ENCODE peak calls at places on chromosomes 2 and 18, in five cellular contexts. One of them, this sample, is unnamed. For H3K4me1, the result is how much of the 10 kb centered on the place peaks cover.

GRCh38 chr18:3652380-3653262 is 202.6 kb downstream of the TGIF1 start:
- DNase-seq in tibial nerve: no peak
- DNase-seq in heart left ventricle: peak
- DNase-seq in A549: peak
- DNase-seq in sigmoid colon: no peak
- DNase-seq in this sample: peak

GRCh38 chr18:2281523-2282199 is 289.6 kb downstream of the METTL4 start:
- DNase-seq in tibial nerve: no peak
- DNase-seq in heart left ventricle: no peak
- DNase-seq in A549: no peak
- DNase-seq in sigmoid colon: no peak
- DNase-seq in this sample: no peak

GRCh38 chr18:22363867-22364463 is 53.8 kb downstream of the CTAGE1 start:
- DNase-seq in tibial nerve: no peak
- DNase-seq in heart left ventricle: no peak
- DNase-seq in A549: no peak
- DNase-seq in sigmoid colon: no peak
- DNase-seq in this sample: no peak

GRCh38 chr2:31051213-31052185 is 86.7 kb downstream of the GALNT14 start:
- DNase-seq in tibial nerve: no peak
- DNase-seq in heart left ventricle: no peak
- DNase-seq in A549: no peak
- DNase-seq in sigmoid colon: no peak
- DNase-seq in this sample: no peak

GRCh38 chr2:222239945-222240675 is 58.7 kb downstream of the PAX3 start:
- DNase-seq in tibial nerve: no peak
- DNase-seq in heart left ventricle: peak
- DNase-seq in A549: no peak
- DNase-seq in sigmoid colon: no peak
- DNase-seq in this sample: no peak

GRCh38 chr18:36412778-36413177 is 115.3 kb downstream of the FHOD3 start:
- DNase-seq in tibial nerve: no peak
- DNase-seq in heart left ventricle: no peak
- DNase-seq in A549: peak
- DNase-seq in sigmoid colon: no peak
- DNase-seq in this sample: no peak

GRCh38 chr2:226524381-226524843 is 275.2 kb downstream of the IRS1 start:
- DNase-seq in tibial nerve: no peak
- DNase-seq in heart left ventricle: no peak
- DNase-seq in A549: no peak
- DNase-seq in sigmoid colon: no peak
- DNase-seq in this sample: peak

GRCh38 chr2:132876745-132877391 is 206.9 kb upstream of the LYPD1 start:
- DNase-seq in tibial nerve: no peak
- DNase-seq in heart left ventricle: no peak
- DNase-seq in A549: no peak
- DNase-seq in sigmoid colon: no peak
- DNase-seq in this sample: no peak

GRCh38 chr2:219350938-219351280 is 18.4 kb upstream of the RESP18 start:
- DNase-seq in tibial nerve: no peak
- DNase-seq in heart left ventricle: no peak
- DNase-seq in A549: no peak
- DNase-seq in sigmoid colon: no peak
- DNase-seq in this sample: no peak

GRCh38 chr2:26757873-26758789 is 6.0 kb upstream of the SLC35F6 start:
- DNase-seq in tibial nerve: no peak
- DNase-seq in heart left ventricle: no peak
- DNase-seq in A549: peak
- DNase-seq in sigmoid colon: no peak
- DNase-seq in this sample: peak

GRCh38 chr2:127663566-127664064 is 11.7 kb downstream of the LIMS2 start:
- DNase-seq in tibial nerve: no peak
- DNase-seq in heart left ventricle: no peak
- DNase-seq in A549: no peak
- DNase-seq in sigmoid colon: peak
- DNase-seq in this sample: peak

GRCh38 chr2:106858810-106859209 is 27.2 kb downstream of the ST6GAL2 start:
- DNase-seq in tibial nerve: no peak
- DNase-seq in heart left ventricle: no peak
- DNase-seq in A549: no peak
- DNase-seq in sigmoid colon: no peak
- DNase-seq in this sample: no peak

GRCh38 chr2:191656792-191657191 is 21.1 kb upstream of the NABP1 start:
- DNase-seq in tibial nerve: no peak
- DNase-seq in heart left ventricle: no peak
- DNase-seq in A549: no peak
- DNase-seq in sigmoid colon: no peak
- DNase-seq in this sample: no peak

GRCh38 chr2:191660575-191660974 is 17.4 kb upstream of the NABP1 start:
- DNase-seq in tibial nerve: no peak
- DNase-seq in heart left ventricle: no peak
- DNase-seq in A549: no peak
- DNase-seq in sigmoid colon: no peak
- DNase-seq in this sample: no peak

GRCh38 chr2:191661099-191661681 is 16.7 kb upstream of the NABP1 start:
- DNase-seq in tibial nerve: no peak
- DNase-seq in heart left ventricle: no peak
- DNase-seq in A549: no peak
- DNase-seq in sigmoid colon: no peak
- DNase-seq in this sample: no peak

GRCh38 chr2:191657977-191658376 is 20.0 kb upstream of the NABP1 start:
- DNase-seq in tibial nerve: no peak
- DNase-seq in heart left ventricle: no peak
- DNase-seq in A549: no peak
- DNase-seq in sigmoid colon: no peak
- DNase-seq in this sample: no peak

DNA sequence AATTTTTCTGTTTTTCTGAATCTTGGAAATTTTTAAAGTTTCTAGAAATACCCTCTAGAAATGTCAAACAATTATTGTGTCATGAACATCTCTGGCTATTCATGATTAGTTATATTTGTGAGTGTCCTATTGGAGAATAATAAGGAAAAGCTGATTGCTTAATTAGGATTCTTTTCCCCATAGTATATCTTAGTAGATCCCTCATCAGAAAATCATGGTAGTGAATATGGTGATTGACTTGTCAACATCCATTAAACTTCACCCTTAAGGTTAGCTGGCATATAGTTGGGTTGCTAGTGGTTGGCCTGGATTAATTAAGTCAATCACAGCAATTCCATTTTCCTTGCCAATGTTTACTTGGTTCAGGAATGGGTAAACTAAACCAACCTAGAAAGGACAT is 18.7 kb upstream of the NABP1 start:
- DNase-seq in tibial nerve: no peak
- DNase-seq in heart left ventricle: no peak
- DNase-seq in A549: no peak
- DNase-seq in sigmoid colon: no peak
- DNase-seq in this sample: no peak
- H3K4me1 ChIP-seq in tibial nerve: under half
- H3K4me1 ChIP-seq in heart left ventricle: under half
- H3K4me1 ChIP-seq in A549: under half
- H3K4me1 ChIP-seq in sigmoid colon: under half
- H3K4me1 ChIP-seq in this sample: under half

GRCh38 chr2:160299540-160299939 is 99.5 kb upstream of the ITGB6 start:
- DNase-seq in tibial nerve: no peak
- DNase-seq in heart left ventricle: no peak
- DNase-seq in A549: no peak
- DNase-seq in sigmoid colon: no peak
- DNase-seq in this sample: no peak
- TF ChIP-seq POLR2A in tibial nerve: no peak
- TF ChIP-seq POLR2A in heart left ventricle: no peak
- TF ChIP-seq POLR2A in A549: no peak
- TF ChIP-seq POLR2A in sigmoid colon: no peak
- TF ChIP-seq POLR2A in this sample: no peak

GRCh38 chr2:157334797-157335196 is 9.2 kb upstream of the ERMN start:
- DNase-seq in tibial nerve: no peak
- DNase-seq in heart left ventricle: no peak
- DNase-seq in A549: no peak
- DNase-seq in sigmoid colon: no peak
- DNase-seq in this sample: no peak
- H3K4me1 ChIP-seq in tibial nerve: under half
- H3K4me1 ChIP-seq in heart left ventricle: under half
- H3K4me1 ChIP-seq in A549: under half
- H3K4me1 ChIP-seq in sigmoid colon: under half
- H3K4me1 ChIP-seq in this sample: under half

DNA sequence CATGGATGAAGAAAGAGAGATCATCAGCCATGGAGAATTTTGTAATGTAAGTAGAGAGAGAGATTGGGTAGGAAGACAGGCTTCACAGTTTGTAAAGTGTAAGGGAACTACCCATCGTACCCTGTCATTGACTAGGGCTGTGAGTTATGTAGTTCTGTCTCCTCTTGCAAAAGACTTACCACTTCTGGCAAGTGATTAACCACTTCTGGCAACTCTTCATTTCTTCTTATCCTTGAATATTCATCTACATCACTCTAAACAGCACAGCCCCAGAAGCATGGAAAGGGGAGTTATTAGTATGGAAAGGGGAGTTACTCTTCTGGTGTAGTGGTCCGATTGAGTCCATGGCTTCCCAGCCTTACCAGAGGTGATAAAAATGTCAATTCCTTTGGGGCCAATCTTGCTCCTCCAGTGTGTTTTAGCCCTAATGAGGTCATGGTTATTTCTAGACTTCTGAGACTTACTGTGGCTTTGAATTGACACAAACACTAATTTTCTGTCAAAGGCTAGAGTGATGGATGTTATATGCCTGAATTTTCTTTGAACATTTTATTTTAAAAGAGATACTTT is 52.0 kb downstream of the STAT1 start:
- DNase-seq in tibial nerve: no peak
- DNase-seq in heart left ventricle: no peak
- DNase-seq in A549: no peak
- DNase-seq in sigmoid colon: no peak
- DNase-seq in this sample: no peak
- TF ChIP-seq POLR2A in tibial nerve: no peak
- TF ChIP-seq POLR2A in heart left ventricle: no peak
- TF ChIP-seq POLR2A in A549: no peak
- TF ChIP-seq POLR2A in sigmoid colon: no peak
- TF ChIP-seq POLR2A in this sample: no peak

GRCh38 chr2:217935245-217935879 is 67.4 kb downstream of the TNS1 start:
- DNase-seq in tibial nerve: no peak
- DNase-seq in heart left ventricle: peak
- DNase-seq in A549: no peak
- DNase-seq in sigmoid colon: no peak
- DNase-seq in this sample: no peak

GRCh38 chr2:217935901-217936684 is 66.7 kb downstream of the TNS1 start:
- DNase-seq in tibial nerve: no peak
- DNase-seq in heart left ventricle: peak
- DNase-seq in A549: no peak
- DNase-seq in sigmoid colon: no peak
- DNase-seq in this sample: no peak

GRCh38 chr2:217933326-217933993 is 69.3 kb downstream of the TNS1 start:
- DNase-seq in tibial nerve: no peak
- DNase-seq in heart left ventricle: peak
- DNase-seq in A549: no peak
- DNase-seq in sigmoid colon: peak
- DNase-seq in this sample: no peak

GRCh38 chr2:217932661-217933325 is 70.0 kb downstream of the TNS1 start:
- DNase-seq in tibial nerve: no peak
- DNase-seq in heart left ventricle: peak
- DNase-seq in A549: no peak
- DNase-seq in sigmoid colon: no peak
- DNase-seq in this sample: peak

DNA sequence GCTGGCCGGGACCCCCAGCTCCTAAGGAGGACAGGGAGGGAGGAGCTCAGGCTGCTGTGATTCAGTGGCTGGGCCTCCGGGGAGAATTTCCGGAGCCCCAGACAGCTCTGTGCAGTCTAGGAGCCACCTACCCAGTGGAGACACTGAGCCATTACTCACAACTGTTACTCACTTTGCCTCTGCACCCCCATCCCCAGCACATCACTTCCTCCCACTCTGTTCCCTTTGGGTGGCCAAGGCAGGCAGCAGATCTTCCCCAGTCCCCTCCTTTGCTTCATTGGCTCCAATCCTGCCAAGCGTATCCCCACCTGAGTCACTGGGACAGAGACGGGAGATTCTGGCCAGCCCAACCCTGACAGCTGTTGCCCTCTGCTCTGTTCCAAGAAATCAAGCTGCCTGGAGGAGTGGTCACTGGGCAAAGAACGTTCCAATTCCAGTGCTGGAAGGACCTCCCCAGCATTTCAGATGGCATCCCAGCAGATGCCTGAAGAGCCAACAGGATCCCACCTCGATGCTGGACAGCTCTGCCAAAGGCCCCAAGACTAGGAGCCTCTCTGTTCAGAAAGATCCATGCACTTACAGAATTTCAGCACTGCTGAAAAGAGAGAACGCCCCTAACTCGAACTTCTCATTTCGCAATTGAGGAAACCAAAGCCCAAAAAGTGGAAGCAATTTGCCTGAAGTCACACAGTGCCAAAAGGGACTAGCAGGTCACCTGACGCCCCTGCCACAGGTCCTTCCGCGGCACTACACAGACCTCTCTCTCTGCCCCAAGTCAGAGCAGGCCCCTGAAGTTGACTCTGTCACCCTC is 68.3 kb downstream of the TNS1 start:
- DNase-seq in tibial nerve: no peak
- DNase-seq in heart left ventricle: peak
- DNase-seq in A549: peak
- DNase-seq in sigmoid colon: peak
- DNase-seq in this sample: peak
- H3K4me1 ChIP-seq in tibial nerve: half or more
- H3K4me1 ChIP-seq in heart left ventricle: under half
- H3K4me1 ChIP-seq in A549: half or more
- H3K4me1 ChIP-seq in sigmoid colon: half or more
- H3K4me1 ChIP-seq in this sample: half or more

GRCh38 chr2:85743304-85743978 is 10.3 kb upstream of the ATOH8 start:
- DNase-seq in tibial nerve: no peak
- DNase-seq in heart left ventricle: no peak
- DNase-seq in A549: no peak
- DNase-seq in sigmoid colon: no peak
- DNase-seq in this sample: no peak

GRCh38 chr2:85746313-85747004 is 7.3 kb upstream of the ATOH8 start:
- DNase-seq in tibial nerve: no peak
- DNase-seq in heart left ventricle: peak
- DNase-seq in A549: no peak
- DNase-seq in sigmoid colon: no peak
- DNase-seq in this sample: no peak

GRCh38 chr2:85745619-85746018 is 8.2 kb upstream of the ATOH8 start:
- DNase-seq in tibial nerve: no peak
- DNase-seq in heart left ventricle: no peak
- DNase-seq in A549: no peak
- DNase-seq in sigmoid colon: no peak
- DNase-seq in this sample: no peak

GRCh38 chr2:85744055-85744454 is 9.7 kb upstream of the ATOH8 start:
- DNase-seq in tibial nerve: no peak
- DNase-seq in heart left ventricle: no peak
- DNase-seq in A549: no peak
- DNase-seq in sigmoid colon: no peak
- DNase-seq in this sample: no peak

GRCh38 chr2:85744771-85745601 is 8.8 kb upstream of the ATOH8 start:
- DNase-seq in tibial nerve: peak
- DNase-seq in heart left ventricle: peak
- DNase-seq in A549: no peak
- DNase-seq in sigmoid colon: peak
- DNase-seq in this sample: no peak
- TF ChIP-seq POLR2A in tibial nerve: peak
- TF ChIP-seq POLR2A in heart left ventricle: no peak
- TF ChIP-seq POLR2A in A549: no peak
- TF ChIP-seq POLR2A in sigmoid colon: no peak
- TF ChIP-seq POLR2A in this sample: no peak

This sample was measured in adrenal gland.